ENCODE peak calls at places on chromosomes 5 and 9, in six cellular contexts. Z is choroid plexus epithelial cell, R is A549, O is T-helper 9 cell, Y is A172, E is endothelial cell. H is an unnamed sample.

GRCh38 chr9:116905131-116905724 is 218.1 kb downstream of the TRIM32 start:
- DNase-seq in Z (no peak), R (no peak), O (no peak), Y (no peak), E (no peak), H (no peak)

GRCh38 chr5:167245871-167246270 is 1045.6 kb upstream of the WWC1 start:
- DNase-seq in Z (peak), R (no peak), O (no peak), Y (peak), E (no peak), H (no peak)

GRCh38 chr5:126488362-126489065 is 65.3 kb downstream of the GRAMD2B start:
- DNase-seq in Z (no peak), R (no peak), O (no peak), Y (no peak), E (no peak), H (no peak)

GRCh38 chr9:132990781-132991180 is 12.3 kb downstream of the GFI1B start:
- DNase-seq in Z (no peak), R (no peak), O (no peak), Y (no peak), E (no peak), H (no peak)

GRCh38 chr9:89779416-89779815 is 174.6 kb downstream of the GADD45G start:
- DNase-seq in Z (no peak), R (no peak), O (no peak), Y (no peak), E (no peak), H (no peak)

GRCh38 chr5:79795764-79796398 is 106.2 kb downstream of the CMYA5 start:
- DNase-seq in Z (peak), R (no peak), O (no peak), Y (no peak), E (no peak), H (no peak)

GRCh38 chr5:117060099-117060498 is 485.5 kb upstream of the SEMA6A start:
- DNase-seq in Z (no peak), R (no peak), O (no peak), Y (no peak), E (no peak), H (no peak)

GRCh38 chr5:57277085-57277484 is 103.2 kb downstream of the GPBP1 start:
- DNase-seq in Z (peak), R (peak), O (no peak), Y (peak), E (no peak), H (no peak)

GRCh38 chr9:35508069-35508468 is 18.2 kb downstream of the RUSC2 start:
- DNase-seq in Z (peak), R (no peak), O (no peak), Y (no peak), E (no peak), H (no peak)

GRCh38 chr5:110094559-110094958 is 404.8 kb downstream of the MAN2A1 start:
- DNase-seq in Z (no peak), R (no peak), O (no peak), Y (no peak), E (no peak), H (no peak)

H was measured in HepG2.